ENCODE peak calls at places on chromosomes 1 and 21, in six cellular contexts. L, I, K, A, G and B are unnamed samples.

GRCh38 chr1:113946668-113947387 is 17.7 kb downstream of the HIPK1 start:
- DNase-seq in L (no peak), I (no peak), K (no peak), A (peak; percentile 43), G (no peak), B (no peak)

GRCh38 chr1:116772648-116773045 is 18.4 kb downstream of the CD2 start:
- DNase-seq in L (no peak), I (no peak), K (no peak), A (no peak), G (no peak), B (no peak)

GRCh38 chr1:29508458-29509107 is 272.3 kb downstream of the PTPRU start:
- DNase-seq in L (no peak), I (no peak), K (no peak), A (no peak), G (no peak), B (no peak)

GRCh38 chr1:17591814-17592430 is 52.4 kb downstream of the ARHGEF10L start:
- DNase-seq in L (no peak), I (no peak), K (no peak), A (peak; percentile 94), G (no peak), B (no peak)

GRCh38 chr21:41864311-41865001 is 14.7 kb downstream of the PRDM15 start:
- DNase-seq in L (no peak), I (no peak), K (no peak), A (no peak), G (no peak), B (no peak)

GRCh38 chr1:40945491-40945973 is 34.0 kb upstream of the CTPS1 start:
- DNase-seq in L (no peak), I (no peak), K (no peak), A (no peak), G (no peak), B (no peak)

GRCh38 chr1:12458571-12458970 is 159.4 kb downstream of the DHRS3 start:
- DNase-seq in L (no peak), I (no peak), K (no peak), A (no peak), G (no peak), B (no peak)

GRCh38 chr1:30809514-30810263 is 52.1 kb upstream of the LAPTM5 start:
- DNase-seq in L (no peak), I (no peak), K (peak; percentile 81), A (no peak), G (no peak), B (no peak)

GRCh38 chr21:42097860-42098259 is 26.7 kb downstream of the UMODL1 start:
- DNase-seq in L (no peak), I (no peak), K (no peak), A (peak; percentile 55), G (no peak), B (no peak)

GRCh38 chr1:109338091-109338490 is 31.3 kb upstream of the MYBPHL start:
- DNase-seq in L (no peak), I (no peak), K (no peak), A (no peak), G (no peak), B (no peak)

GRCh38 chr1:96837817-96838216 is 116.2 kb downstream of the PTBP2 start:
- DNase-seq in L (no peak), I (no peak), K (no peak), A (no peak), G (no peak), B (no peak)

GRCh38 chr1:235919127-235919796 is 52.6 kb upstream of the LYST start:
- DNase-seq in L (no peak), I (no peak), K (no peak), A (no peak), G (no peak), B (no peak)

GRCh38 chr1:202349263-202349928 is 897 bp downstream of the PPP1R12B start:
- DNase-seq in L (no peak), I (no peak), K (peak; percentile 64), A (peak; percentile 43), G (no peak), B (no peak)

GRCh38 chr21:42637602-42638041 is 15.8 kb upstream of the PDE9A start:
- DNase-seq in L (no peak), I (no peak), K (no peak), A (no peak), G (no peak), B (no peak)

GRCh38 chr1:182235604-182235951 is 156.0 kb downstream of the GLUL start:
- DNase-seq in L (no peak), I (no peak), K (no peak), A (no peak), G (no peak), B (no peak)

GRCh38 chr1:209648931-209649776 is 3.1 kb downstream of the LAMB3 start:
- DNase-seq in L (no peak), I (no peak), K (peak; percentile 46), A (peak; percentile 13), G (no peak), B (no peak)

GRCh38 chr1:3020263-3020909 is 881 bp upstream of the ACTRT2 start:
- DNase-seq in L (no peak), I (no peak), K (no peak), A (no peak), G (no peak), B (no peak)

GRCh38 chr1:230825804-230826160 is 42.5 kb downstream of the C1orf198 start:
- DNase-seq in L (no peak), I (no peak), K (no peak), A (no peak), G (no peak), B (no peak)

GRCh38 chr1:89953072-89953626 is 41.8 kb upstream of the ZNF326 start:
- DNase-seq in L (no peak), I (no peak), K (peak; percentile 37), A (peak; percentile 49), G (peak; percentile 33), B (no peak)

GRCh38 chr1:119448112-119448511 is 33.2 kb downstream of the HSD3B2 start:
- DNase-seq in L (no peak), I (no peak), K (no peak), A (no peak), G (no peak), B (no peak)

DNA sequence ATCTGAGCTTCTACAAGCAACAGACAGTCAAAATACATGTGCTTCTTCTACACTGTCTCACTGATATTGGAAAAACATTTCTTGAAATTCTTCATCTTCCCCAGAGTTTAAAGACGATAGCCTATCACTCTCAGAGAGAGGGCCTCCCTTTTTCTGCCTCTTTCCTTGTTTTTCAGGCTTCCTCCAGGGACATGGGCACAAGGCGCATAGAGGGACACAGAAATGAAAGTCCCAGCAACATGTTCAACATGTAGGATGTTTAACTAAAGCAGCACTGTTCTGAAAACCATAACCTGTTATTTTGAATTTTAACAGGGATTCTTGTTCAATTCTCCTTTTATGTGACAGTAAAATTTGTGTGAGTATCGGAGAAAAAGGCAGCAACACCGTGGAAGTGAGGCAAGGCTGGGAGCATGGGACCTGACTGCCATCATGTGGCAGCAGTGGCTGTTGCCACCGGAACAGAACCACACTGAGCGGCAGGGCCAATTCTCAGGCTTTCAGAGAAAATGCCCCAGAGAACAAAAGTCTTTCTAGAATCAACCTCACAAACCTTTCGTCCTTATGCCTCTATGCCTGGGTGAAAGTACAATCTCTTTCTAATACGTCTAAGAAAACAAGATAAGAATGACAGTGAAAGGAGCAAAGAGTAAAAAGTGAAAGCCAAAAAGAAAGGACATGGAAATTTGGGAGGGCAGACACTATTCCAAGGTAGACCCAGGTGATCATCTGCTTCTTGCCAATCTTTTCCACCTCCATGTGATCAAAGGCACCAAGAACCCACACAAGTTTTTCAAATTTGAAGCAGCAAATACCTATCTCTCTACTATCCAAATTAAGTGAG is 54.5 kb downstream of the PCNX2 start:
- DNase-seq in L (peak; percentile 11), I (no peak), K (peak; percentile 40), A (peak; percentile 8), G (no peak), B (no peak)
- TF ChIP-seq TAF1 in L (no peak), I (no peak), K (no peak), A (no peak), G (no peak), B (no peak)

DNA sequence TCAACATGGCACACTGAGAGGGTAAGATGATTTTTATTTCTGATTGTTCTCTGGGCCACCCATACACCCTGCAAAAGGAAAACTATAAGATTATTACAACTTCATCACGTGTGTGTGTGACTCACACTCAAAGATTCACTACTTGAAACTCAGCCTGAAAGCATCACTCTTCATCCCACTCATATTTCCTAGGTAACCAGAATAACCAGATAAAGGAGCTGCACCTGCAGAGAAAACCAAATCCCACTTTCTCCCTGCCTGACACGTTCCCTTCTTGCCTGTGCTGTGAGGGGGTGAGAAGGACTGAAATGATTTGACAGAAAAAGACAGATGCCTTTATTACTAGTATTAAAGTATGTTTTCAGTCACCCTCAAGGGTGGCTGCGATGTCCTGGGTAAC is 131.6 kb downstream of the TGFBR3 start:
- DNase-seq in L (no peak), I (no peak), K (no peak), A (no peak), G (no peak), B (no peak)
- TF ChIP-seq TAF1 in L (no peak), I (no peak), K (no peak), A (no peak), G (no peak), B (no peak)

DNA sequence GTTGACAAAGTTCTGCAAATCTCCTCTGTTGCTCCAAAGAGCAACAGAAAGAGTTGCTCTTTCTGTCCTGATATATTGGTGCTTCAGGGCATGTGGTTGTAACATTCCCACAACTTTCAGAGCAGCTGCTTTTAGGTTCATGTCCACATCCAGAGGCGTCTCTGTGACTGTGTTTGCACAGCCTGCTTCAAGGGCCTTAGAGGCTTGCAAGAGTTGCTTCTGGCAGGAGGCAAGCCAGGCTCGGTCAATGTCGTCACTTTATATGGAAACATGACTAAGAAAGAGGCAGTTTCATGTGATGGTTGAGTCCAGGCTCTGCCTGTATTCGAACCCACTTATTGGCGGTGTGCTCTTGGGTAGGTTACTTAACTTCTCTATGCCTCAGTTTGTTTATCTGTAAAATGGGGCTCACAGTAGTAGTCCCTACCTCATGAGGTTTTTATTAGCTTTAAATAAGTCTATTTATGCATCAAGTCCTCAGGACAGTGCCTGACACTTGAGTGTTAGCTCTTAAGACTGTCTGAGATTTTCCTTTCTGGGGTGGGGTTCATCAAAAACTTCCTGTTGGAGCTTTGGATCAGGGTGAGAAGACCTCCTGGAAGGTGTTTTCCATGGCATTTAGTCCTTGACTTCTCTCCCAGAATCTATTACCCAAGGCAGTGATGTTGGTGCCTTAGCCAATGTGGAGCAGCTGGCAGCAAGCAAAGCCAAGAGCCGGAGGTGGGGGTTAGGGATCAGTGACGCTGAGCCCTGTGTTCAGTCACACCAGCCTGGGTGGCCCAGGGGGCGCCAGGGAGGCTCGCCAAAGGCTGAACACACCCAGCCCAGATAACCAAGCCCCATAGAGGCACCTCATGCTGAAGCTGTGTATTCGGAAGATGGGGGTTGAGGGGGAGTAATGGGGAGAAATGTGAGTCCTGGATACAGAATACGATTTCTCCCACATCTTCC is 18.9 kb downstream of the LHX4 start:
- DNase-seq in L (no peak), I (no peak), K (peak; percentile 57), A (no peak), G (no peak), B (no peak)
- TF ChIP-seq TAF1 in L (no peak), I (no peak), K (no peak), A (no peak), G (no peak), B (no peak)

DNA sequence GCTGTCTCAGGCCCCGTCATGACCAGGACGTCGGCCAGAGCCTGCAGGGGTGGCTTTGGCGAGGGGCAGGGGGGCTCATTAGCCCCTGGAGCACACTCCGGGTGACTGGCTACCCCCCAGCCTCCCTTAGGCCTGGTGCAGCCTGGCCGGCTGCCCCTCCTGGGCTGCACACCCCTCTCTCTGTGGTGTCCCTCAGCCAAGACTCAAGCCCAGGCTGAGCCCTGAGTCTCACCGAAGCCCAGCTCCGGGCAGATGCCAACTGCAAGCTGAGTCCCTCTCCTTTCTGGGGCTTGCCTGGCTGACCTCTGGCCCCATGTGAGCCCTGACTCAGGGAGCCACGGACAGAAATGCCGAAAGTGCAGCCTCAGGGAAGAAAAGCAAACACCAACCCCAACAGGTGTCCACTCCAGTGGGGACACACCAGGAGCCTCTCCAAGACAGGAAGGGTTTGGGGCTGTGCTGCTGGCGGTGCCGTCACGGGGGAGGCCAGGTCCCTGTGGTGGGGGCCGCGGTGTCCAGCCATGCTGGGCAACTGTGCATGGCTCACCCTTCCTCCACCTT is 5.3 kb upstream of the IBA57 start:
- DNase-seq in L (no peak), I (no peak), K (no peak), A (no peak), G (no peak), B (no peak)
- TF ChIP-seq TAF1 in L (no peak), I (no peak), K (no peak), A (no peak), G (no peak), B (no peak)